ENCODE peak calls at places on chromosomes 1 and 21, in four cellular contexts. F, S, I and V are unnamed samples. For H3K79me2, the result is how much of the 10 kb centered on the place peaks cover.

GRCh38 chr1:227897704-227898438 is 49.9 kb downstream of the WNT9A start:
- DNase-seq in F (no peak), S (no peak), I (no peak), V (no peak)

GRCh38 chr1:205791568-205792180 is 16.4 kb upstream of the RAB29 start:
- DNase-seq in F (peak), S (peak), I (no peak), V (peak)

GRCh38 chr21:43188712-43189151 is 19.9 kb downstream of the CRYAA start:
- DNase-seq in F (no peak), S (peak), I (no peak), V (peak)

GRCh38 chr1:198231776-198232175 is 75.0 kb downstream of the NEK7 start:
- DNase-seq in F (no peak), S (no peak), I (no peak), V (no peak)

GRCh38 chr1:54305906-54306514 is 100.2 kb downstream of the SSBP3 start:
- DNase-seq in F (no peak), S (no peak), I (no peak), V (no peak)

GRCh38 chr1:62371375-62371774 is 52.1 kb upstream of the KANK4 start:
- DNase-seq in F (no peak), S (no peak), I (no peak), V (no peak)

GRCh38 chr1:234840843-234841242 is 230.9 kb upstream of the IRF2BP2 start:
- DNase-seq in F (no peak), S (no peak), I (no peak), V (peak)

GRCh38 chr1:221184131-221184794 is 305.0 kb downstream of the HLX start:
- DNase-seq in F (no peak), S (no peak), I (no peak), V (no peak)

GRCh38 chr1:205329719-205330118 is 8.2 kb upstream of the NUAK2 start:
- DNase-seq in F (no peak), S (no peak), I (no peak), V (no peak)

GRCh38 chr1:8763888-8764287 is 53.6 kb downstream of the RERE start:
- DNase-seq in F (no peak), S (peak), I (no peak), V (no peak)

GRCh38 chr1:68600049-68600661 is 103.3 kb upstream of the DEPDC1 start:
- DNase-seq in F (peak), S (peak), I (no peak), V (peak)

GRCh38 chr1:200877839-200878551 is 5.2 kb downstream of the GPR25 start:
- DNase-seq in F (no peak), S (no peak), I (no peak), V (peak)

GRCh38 chr1:7549277-7549676 is 221.8 kb upstream of the VAMP3 start:
- DNase-seq in F (no peak), S (no peak), I (peak), V (peak)

GRCh38 chr1:169550294-169550693 is 36.0 kb downstream of the F5 start:
- DNase-seq in F (peak), S (peak), I (peak), V (peak)

GRCh38 chr1:190957565-190957964 is 479.9 kb upstream of the BRINP3 start:
- DNase-seq in F (no peak), S (no peak), I (no peak), V (no peak)

GRCh38 chr21:45579383-45580180 is 37.3 kb upstream of the SLC19A1 start:
- DNase-seq in F (no peak), S (no peak), I (no peak), V (no peak)

GRCh38 chr1:99371413-99371812 is 107.1 kb downstream of the PLPPR4 start:
- DNase-seq in F (no peak), S (no peak), I (no peak), V (no peak)

GRCh38 chr1:233237623-233238022 is 57.9 kb downstream of the PCNX2 start:
- DNase-seq in F (no peak), S (no peak), I (no peak), V (no peak)

GRCh38 chr1:215704089-215704860 is 137.2 kb downstream of the KCTD3 start:
- DNase-seq in F (no peak), S (no peak), I (no peak), V (peak)

GRCh38 chr1:109104364-109105151 is 9.4 kb upstream of the ELAPOR1 start:
- DNase-seq in F (no peak), S (no peak), I (no peak), V (peak)

GRCh38 chr1:200838676-200839445 is 33.9 kb upstream of the GPR25 start:
- DNase-seq in F (no peak), S (no peak), I (peak), V (peak)

GRCh38 chr1:154759196-154759595 is 110.9 kb downstream of the KCNN3 start:
- DNase-seq in F (no peak), S (no peak), I (no peak), V (no peak)

GRCh38 chr1:244011796-244012195 is 39.3 kb upstream of the ZBTB18 start:
- DNase-seq in F (no peak), S (no peak), I (peak), V (no peak)

GRCh38 chr1:151371340-151371739 is 1.2 kb downstream of the SELENBP1 start:
- DNase-seq in F (no peak), S (no peak), I (no peak), V (peak)

GRCh38 chr21:23316190-23316589 is 2291.1 kb downstream of the MRPL39 start:
- DNase-seq in F (no peak), S (no peak), I (no peak), V (no peak)
- H3K27ac ChIP-seq in F (no peak), S (no peak), I (no peak), V (no peak)

GRCh38 chr21:34075099-34075425 is 1.7 kb downstream of the MRPS6 start:
- DNase-seq in F (no peak), S (no peak), I (no peak), V (no peak)
- H3K79me2 ChIP-seq in F (under half), S (half or more), I (under half), V (half or more)

DNA sequence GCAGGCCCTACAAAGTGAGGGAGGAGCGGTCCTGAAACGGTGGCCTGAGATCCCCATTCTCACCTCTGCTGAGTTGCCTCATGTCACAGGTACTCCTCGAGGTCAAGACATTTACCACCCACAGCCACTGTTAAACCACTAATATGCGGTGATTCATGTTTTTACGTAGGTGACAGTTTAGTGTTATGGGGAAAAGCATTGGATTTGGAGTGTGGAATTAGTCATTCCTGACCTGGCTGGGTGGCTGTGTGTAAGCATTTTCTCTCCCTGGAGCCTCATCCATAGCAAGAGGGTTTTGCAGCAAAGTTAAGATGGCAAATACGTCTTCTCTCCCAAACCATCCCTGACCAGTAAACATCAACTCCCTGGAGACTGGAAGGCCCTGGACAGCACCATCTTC is 57.8 kb upstream of the KCNJ6 start:
- DNase-seq in F (no peak), S (no peak), I (peak), V (peak)
- H3K27ac ChIP-seq in F (no peak), S (no peak), I (no peak), V (no peak)

GRCh38 chr1:112961072-112961471 is 5.1 kb upstream of the SLC16A1 start:
- DNase-seq in F (no peak), S (no peak), I (no peak), V (no peak)
- H3K79me2 ChIP-seq in F (under half), S (half or more), I (half or more), V (half or more)